ENCODE peak calls at places on chromosomes 12 and 14, in nine cellular contexts. A, X, O, Q, I, G, F, W and D are unnamed samples.

GRCh38 chr14:102926104-102926503 is 3.6 kb downstream of the AMN start:
- DNase-seq in A (no peak), X (no peak), O (no peak), Q (no peak), I (no peak), G (no peak), F (no peak), W (no peak), D (no peak)

GRCh38 chr12:108694812-108695278 is 36.5 kb downstream of the CORO1C start:
- DNase-seq in A (no peak), X (no peak), O (no peak), Q (no peak), I (no peak), G (no peak), F (no peak), W (no peak), D (peak)

GRCh38 chr12:57342207-57342691 is 88.6 kb downstream of the R3HDM2 start:
- DNase-seq in A (no peak), X (no peak), O (no peak), Q (no peak), I (no peak), G (no peak), F (no peak), W (no peak), D (no peak)

GRCh38 chr14:69464829-69465228 is 19.7 kb upstream of the PLEKHD1 start:
- DNase-seq in A (peak), X (no peak), O (no peak), Q (no peak), I (peak), G (peak), F (no peak), W (no peak), D (peak)

GRCh38 chr12:4771960-4772566 is 51.9 kb downstream of the GALNT8 start:
- DNase-seq in A (no peak), X (no peak), O (no peak), Q (no peak), I (no peak), G (no peak), F (no peak), W (no peak), D (no peak)

GRCh38 chr12:125166046-125166445 is 100.8 kb downstream of the AACS start:
- DNase-seq in A (no peak), X (no peak), O (no peak), Q (no peak), I (no peak), G (no peak), F (no peak), W (no peak), D (no peak)

GRCh38 chr12:497501-498160 is 37.9 kb downstream of the B4GALNT3 start:
- DNase-seq in A (no peak), X (no peak), O (no peak), Q (no peak), I (no peak), G (peak), F (peak), W (no peak), D (no peak)

GRCh38 chr12:116135209-116135930 is 142.1 kb downstream of the MED13L start:
- DNase-seq in A (peak), X (peak), O (no peak), Q (no peak), I (peak), G (no peak), F (no peak), W (no peak), D (peak)

GRCh38 chr14:76203086-76204001 is 51.6 kb downstream of the GPATCH2L start:
- DNase-seq in A (peak), X (no peak), O (peak), Q (no peak), I (peak), G (no peak), F (no peak), W (no peak), D (peak)

GRCh38 chr14:68528031-68528687 is 264.7 kb downstream of the ZFP36L1 start:
- DNase-seq in A (no peak), X (no peak), O (no peak), Q (no peak), I (no peak), G (no peak), F (no peak), W (no peak), D (no peak)

GRCh38 chr12:54240971-54241588 is 38.8 kb downstream of the CBX5 start:
- DNase-seq in A (no peak), X (no peak), O (no peak), Q (no peak), I (no peak), G (no peak), F (no peak), W (no peak), D (no peak)

GRCh38 chr12:88737838-88738472 is 157.7 kb upstream of the KITLG start:
- DNase-seq in A (peak), X (no peak), O (no peak), Q (no peak), I (no peak), G (no peak), F (no peak), W (no peak), D (no peak)

GRCh38 chr14:70665448-70666363 is 24.0 kb downstream of the TTC9 start:
- DNase-seq in A (peak), X (peak), O (peak), Q (peak), I (peak), G (no peak), F (peak), W (no peak), D (peak)

GRCh38 chr12:52945389-52946232 is 3.3 kb upstream of the KRT18 start:
- DNase-seq in A (peak), X (no peak), O (peak), Q (peak), I (peak), G (no peak), F (no peak), W (no peak), D (peak)

GRCh38 chr14:47852278-47852677 is 176.9 kb upstream of the MDGA2 start:
- DNase-seq in A (no peak), X (no peak), O (no peak), Q (no peak), I (no peak), G (no peak), F (no peak), W (no peak), D (no peak)